ENCODE peak calls at places on chromosomes 16 and 17, in five cellular contexts. D is pancreas; C is mammary epithelial cell; B is lung; O is CD4-positive, alpha-beta T cell. F is an unnamed sample.
A peak's percentile ranks its signal among the peaks of the same experiment; 100 is the strongest.

GRCh38 chr17:75516619-75517276 is 420 bp downstream of the TSEN54 start:
- DNase-seq in D (peak; percentile 38), C (peak; percentile 7), B (peak; percentile 38), O (peak; percentile 17), F (peak; percentile 60)

GRCh38 chr16:67543582-67543981 is 15.0 kb downstream of the RIPOR1 start:
- DNase-seq in D (no peak), C (no peak), B (no peak), O (no peak), F (peak; percentile 40)

GRCh38 chr17:78230252-78230962 is 1.0 kb upstream of the TMEM235 start:
- DNase-seq in D (no peak), C (no peak), B (no peak), O (no peak), F (no peak)

GRCh38 chr16:13291934-13292333 is 390.5 kb downstream of the SHISA9 start:
- DNase-seq in D (no peak), C (no peak), B (no peak), O (no peak), F (no peak)

GRCh38 chr16:81826523-81826922 is 47.4 kb downstream of the PLCG2 start:
- DNase-seq in D (no peak), C (no peak), B (no peak), O (no peak), F (no peak)

GRCh38 chr17:41967141-41967920 is 736 bp downstream of the CNP start:
- DNase-seq in D (peak; percentile 49), C (peak; percentile 30), B (no peak), O (peak; percentile 67), F (peak; percentile 35)

GRCh38 chr17:32671891-32672290 is 185.1 kb downstream of the CDK5R1 start:
- DNase-seq in D (no peak), C (no peak), B (no peak), O (no peak), F (peak; percentile 65)

GRCh38 chr16:24988593-24989338 is 26.4 kb downstream of the ARHGAP17 start:
- DNase-seq in D (peak; percentile 43), C (peak; percentile 82), B (no peak), O (no peak), F (peak; percentile 46)

GRCh38 chr16:3235856-3236669 is 1.1 kb upstream of the ZNF200 start:
- DNase-seq in D (peak; percentile 23), C (peak; percentile 26), B (peak; percentile 47), O (peak; percentile 49), F (peak; percentile 68)

GRCh38 chr16:75282811-75283281 is 31.4 kb upstream of the BCAR1 start:
- DNase-seq in D (no peak), C (peak; percentile 41), B (no peak), O (no peak), F (no peak)

GRCh38 chr16:600781-601180 is 10.9 kb downstream of the RAB40C start:
- DNase-seq in D (no peak), C (no peak), B (no peak), O (no peak), F (no peak)

GRCh38 chr16:14284930-14285541 is 213.9 kb downstream of the MRTFB start:
- DNase-seq in D (peak; percentile 58), C (no peak), B (no peak), O (peak; percentile 50), F (peak; percentile 74)

GRCh38 chr17:64741038-64741641 is 79.0 kb upstream of the SMURF2 start:
- DNase-seq in D (peak; percentile 6), C (peak; percentile 41), B (peak; percentile 64), O (no peak), F (no peak)

GRCh38 chr17:28978016-28978415 is 26.7 kb upstream of the PHF12 start:
- DNase-seq in D (no peak), C (no peak), B (no peak), O (no peak), F (no peak)

GRCh38 chr17:2068589-2069051 is 13.7 kb downstream of the HIC1 start:
- DNase-seq in D (no peak), C (no peak), B (no peak), O (no peak), F (no peak)

GRCh38 chr17:12730931-12731521 is 58.3 kb upstream of the ARHGAP44 start:
- DNase-seq in D (peak; percentile 85), C (no peak), B (peak; percentile 79), O (no peak), F (no peak)

GRCh38 chr17:38443356-38444026 is 15.2 kb downstream of the ARHGAP23 start:
- DNase-seq in D (no peak), C (no peak), B (no peak), O (no peak), F (no peak)

GRCh38 chr16:77556203-77556602 is 121.4 kb upstream of the ADAMTS18 start:
- DNase-seq in D (no peak), C (no peak), B (no peak), O (no peak), F (no peak)

GRCh38 chr16:81469710-81470481 is 25.3 kb downstream of the CMIP start:
- DNase-seq in D (no peak), C (no peak), B (no peak), O (peak; percentile 28), F (peak; percentile 64)

GRCh38 chr17:36928450-36929125 is 8.7 kb upstream of the LHX1 start:
- DNase-seq in D (no peak), C (no peak), B (no peak), O (no peak), F (no peak)

GRCh38 chr17:77537566-77537965 is 396.8 kb downstream of the SEC14L1 start:
- DNase-seq in D (no peak), C (no peak), B (no peak), O (no peak), F (no peak)

GRCh38 chr16:27436921-27437650 is 35.1 kb downstream of the IL21R start:
- DNase-seq in D (no peak), C (no peak), B (no peak), O (no peak), F (no peak)

GRCh38 chr17:73228748-73229236 is 32.9 kb downstream of the CPSF4L start:
- DNase-seq in D (peak; percentile 73), C (peak; percentile 79), B (peak; percentile 65), O (peak; percentile 13), F (peak; percentile 68)

GRCh38 chr16:70678121-70678897 is 7.5 kb downstream of the MTSS2 start:
- DNase-seq in D (no peak), C (no peak), B (no peak), O (no peak), F (peak; percentile 47)

GRCh38 chr17:29158515-29159275 is 21.5 kb downstream of the MYO18A start:
- DNase-seq in D (no peak), C (no peak), B (no peak), O (no peak), F (peak; percentile 49)

GRCh38 chr16:50478021-50478772 is 70.0 kb upstream of the NKD1 start:
- DNase-seq in D (no peak), C (no peak), B (no peak), O (no peak), F (no peak)

GRCh38 chr16:87392823-87393679 is 915 bp downstream of the MAP1LC3B start:
- DNase-seq in D (peak; percentile 45), C (peak; percentile 55), B (peak; percentile 57), O (peak; percentile 28), F (peak; percentile 64)

GRCh38 chr17:57601328-57601727 is 143.8 kb downstream of the CCDC182 start:
- DNase-seq in D (no peak), C (no peak), B (no peak), O (no peak), F (no peak)
- H3K27ac ChIP-seq in D (no peak overlapping the region), C (no peak overlapping the region), B (no peak overlapping the region), O (peak overlapping the region; percentile 22), F (no peak overlapping the region)

GRCh38 chr17:31095239-31096105 is 695 bp downstream of the NF1 start:
- DNase-seq in D (peak; percentile 55), C (peak; percentile 48), B (peak; percentile 43), O (peak; percentile 7), F (peak; percentile 72)
- H3K27ac ChIP-seq in D (peak overlapping the region; percentile 75), C (peak overlapping the region; percentile 59), B (peak overlapping the region; percentile 93), O (peak overlapping the region; percentile 61), F (peak overlapping the region; percentile 85)

GRCh38 chr16:85380905-85381737 is 232.0 kb upstream of the GSE1 start:
- DNase-seq in D (no peak), C (no peak), B (no peak), O (no peak), F (no peak)

GRCh38 chr16:85380002-85380395 is 233.1 kb upstream of the GSE1 start:
- DNase-seq in D (no peak), C (no peak), B (no peak), O (no peak), F (no peak)

GRCh38 chr16:85382717-85383118 is 230.4 kb upstream of the GSE1 start:
- DNase-seq in D (no peak), C (no peak), B (no peak), O (no peak), F (no peak)

GRCh38 chr16:85383836-85384825 is 229.0 kb upstream of the GSE1 start:
- DNase-seq in D (no peak), C (peak; percentile 83), B (no peak), O (no peak), F (peak; percentile 34)

GRCh38 chr16:85381738-85382592 is 231.2 kb upstream of the GSE1 start:
- DNase-seq in D (no peak), C (no peak), B (no peak), O (no peak), F (peak; percentile 60)
- H3K27ac ChIP-seq in D (no peak overlapping the region), C (no peak overlapping the region), B (no peak overlapping the region), O (no peak overlapping the region), F (no peak overlapping the region)

GRCh38 chr16:89993971-89994370 is 25.3 kb downstream of the DBNDD1 start:
- DNase-seq in D (no peak), C (no peak), B (no peak), O (no peak), F (no peak)

GRCh38 chr16:89990799-89991198 is 28.5 kb downstream of the DBNDD1 start:
- DNase-seq in D (no peak), C (no peak), B (no peak), O (no peak), F (no peak)

GRCh38 chr16:89996178-89996489 is 23.1 kb downstream of the DBNDD1 start:
- DNase-seq in D (no peak), C (no peak), B (no peak), O (no peak), F (no peak)

GRCh38 chr16:89993377-89993776 is 25.9 kb downstream of the DBNDD1 start:
- DNase-seq in D (no peak), C (no peak), B (no peak), O (no peak), F (no peak)

DNA sequence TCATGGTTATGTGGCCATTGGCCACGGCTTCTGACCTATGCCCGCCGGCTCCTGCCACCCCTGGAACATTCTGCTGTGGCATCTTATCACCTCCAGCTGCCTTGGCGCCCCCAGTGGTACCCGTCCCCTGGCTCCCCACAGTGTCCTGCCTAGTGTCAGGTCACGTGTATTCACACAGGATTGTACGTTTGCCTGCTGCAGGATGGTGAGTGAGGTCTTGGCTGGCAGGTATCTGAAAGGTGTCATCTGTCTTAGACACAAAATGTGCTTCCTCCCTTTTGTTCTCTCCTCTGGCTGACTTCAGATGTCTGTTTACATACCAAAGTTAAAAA is 24.9 kb downstream of the DBNDD1 start:
- DNase-seq in D (no peak), C (no peak), B (no peak), O (no peak), F (no peak)
- H3K27ac ChIP-seq in D (no peak overlapping the region), C (peak overlapping the region; percentile 38), B (no peak overlapping the region), O (no peak overlapping the region), F (no peak overlapping the region)